ENCODE peak calls at places on chromosomes 12 and 14, in five cellular contexts. One of them, this sample, is unnamed.

GRCh38 chr14:52458721-52459085 is 93.6 kb downstream of the TXNDC16 start:
- DNase-seq in colonic mucosa: no peak
- DNase-seq in gastrocnemius medialis: no peak
- DNase-seq in A549: no peak
- DNase-seq in breast epithelium: no peak
- DNase-seq in this sample: peak

GRCh38 chr12:1529862-1530591 is 64.4 kb downstream of the FBXL14 start:
- DNase-seq in colonic mucosa: no peak
- DNase-seq in gastrocnemius medialis: no peak
- DNase-seq in A549: no peak
- DNase-seq in breast epithelium: no peak
- DNase-seq in this sample: no peak

GRCh38 chr14:50318031-50318626 is 6.0 kb downstream of the DMAC2L start:
- DNase-seq in colonic mucosa: no peak
- DNase-seq in gastrocnemius medialis: no peak
- DNase-seq in A549: peak
- DNase-seq in breast epithelium: no peak
- DNase-seq in this sample: peak

GRCh38 chr12:116528067-116528466 is 31.1 kb upstream of the MAP1LC3B2 start:
- DNase-seq in colonic mucosa: no peak
- DNase-seq in gastrocnemius medialis: no peak
- DNase-seq in A549: peak
- DNase-seq in breast epithelium: no peak
- DNase-seq in this sample: peak

GRCh38 chr12:89927226-89927698 is 218.6 kb upstream of the ATP2B1 start:
- DNase-seq in colonic mucosa: no peak
- DNase-seq in gastrocnemius medialis: no peak
- DNase-seq in A549: no peak
- DNase-seq in breast epithelium: no peak
- DNase-seq in this sample: no peak

GRCh38 chr14:104895207-104895785 is 29.4 kb upstream of the PLD4 start:
- DNase-seq in colonic mucosa: no peak
- DNase-seq in gastrocnemius medialis: no peak
- DNase-seq in A549: no peak
- DNase-seq in breast epithelium: no peak
- DNase-seq in this sample: no peak

GRCh38 chr14:44961730-44962572 is at the start of the genes KLHL28 and TOGARAM1:
- DNase-seq in colonic mucosa: peak
- DNase-seq in gastrocnemius medialis: peak
- DNase-seq in A549: peak
- DNase-seq in breast epithelium: peak
- DNase-seq in this sample: peak

GRCh38 chr12:116392061-116392460 is 114.6 kb upstream of the MED13L start:
- DNase-seq in colonic mucosa: no peak
- DNase-seq in gastrocnemius medialis: no peak
- DNase-seq in A549: no peak
- DNase-seq in breast epithelium: no peak
- DNase-seq in this sample: no peak

GRCh38 chr12:99627459-99627858 is 20.1 kb upstream of the GARIN6 start:
- DNase-seq in colonic mucosa: no peak
- DNase-seq in gastrocnemius medialis: no peak
- DNase-seq in A549: no peak
- DNase-seq in breast epithelium: no peak
- DNase-seq in this sample: no peak

GRCh38 chr12:2832550-2833127 is 2.2 kb downstream of the NRIP2 start:
- DNase-seq in colonic mucosa: no peak
- DNase-seq in gastrocnemius medialis: no peak
- DNase-seq in A549: no peak
- DNase-seq in breast epithelium: no peak
- DNase-seq in this sample: no peak

GRCh38 chr12:112868459-112869041 is 38.2 kb upstream of the OAS1 start:
- DNase-seq in colonic mucosa: no peak
- DNase-seq in gastrocnemius medialis: no peak
- DNase-seq in A549: no peak
- DNase-seq in breast epithelium: no peak
- DNase-seq in this sample: peak

GRCh38 chr12:76782440-76782996 is 18.6 kb downstream of the ZDHHC17 start:
- DNase-seq in colonic mucosa: no peak
- DNase-seq in gastrocnemius medialis: no peak
- DNase-seq in A549: no peak
- DNase-seq in breast epithelium: no peak
- DNase-seq in this sample: no peak

GRCh38 chr12:89597770-89598169 is 71.9 kb upstream of the POC1B start:
- DNase-seq in colonic mucosa: no peak
- DNase-seq in gastrocnemius medialis: no peak
- DNase-seq in A549: no peak
- DNase-seq in breast epithelium: no peak
- DNase-seq in this sample: no peak

GRCh38 chr14:50839048-50839447 is 8.1 kb upstream of the NIN start:
- DNase-seq in colonic mucosa: no peak
- DNase-seq in gastrocnemius medialis: no peak
- DNase-seq in A549: no peak
- DNase-seq in breast epithelium: no peak
- DNase-seq in this sample: no peak

GRCh38 chr14:37791384-37792036 is 196.1 kb downstream of the TTC6 start:
- DNase-seq in colonic mucosa: no peak
- DNase-seq in gastrocnemius medialis: no peak
- DNase-seq in A549: no peak
- DNase-seq in breast epithelium: no peak
- DNase-seq in this sample: no peak

GRCh38 chr12:93682846-93683261 is 5.7 kb downstream of the CRADD start:
- DNase-seq in colonic mucosa: no peak
- DNase-seq in gastrocnemius medialis: no peak
- DNase-seq in A549: no peak
- DNase-seq in breast epithelium: no peak
- DNase-seq in this sample: no peak

GRCh38 chr12:96371138-96371786 is 29.0 kb downstream of the CDK17 start:
- DNase-seq in colonic mucosa: no peak
- DNase-seq in gastrocnemius medialis: no peak
- DNase-seq in A549: no peak
- DNase-seq in breast epithelium: no peak
- DNase-seq in this sample: no peak

GRCh38 chr14:32345311-32345771 is 16.2 kb downstream of the AKAP6 start:
- DNase-seq in colonic mucosa: peak
- DNase-seq in gastrocnemius medialis: no peak
- DNase-seq in A549: peak
- DNase-seq in breast epithelium: no peak
- DNase-seq in this sample: no peak

GRCh38 chr12:110501378-110501721 is 561 bp downstream of the VPS29 start:
- DNase-seq in colonic mucosa: peak
- DNase-seq in gastrocnemius medialis: peak
- DNase-seq in A549: peak
- DNase-seq in breast epithelium: peak
- DNase-seq in this sample: no peak

GRCh38 chr12:41333988-41334387 is 145.9 kb downstream of the PDZRN4 start:
- DNase-seq in colonic mucosa: no peak
- DNase-seq in gastrocnemius medialis: no peak
- DNase-seq in A549: no peak
- DNase-seq in breast epithelium: no peak
- DNase-seq in this sample: no peak

GRCh38 chr14:73209943-73210342 is 27.4 kb upstream of the PAPLN start:
- DNase-seq in colonic mucosa: no peak
- DNase-seq in gastrocnemius medialis: no peak
- DNase-seq in A549: no peak
- DNase-seq in breast epithelium: no peak
- DNase-seq in this sample: peak

GRCh38 chr14:77318006-77318553 is 2.6 kb downstream of the POMT2 start:
- DNase-seq in colonic mucosa: no peak
- DNase-seq in gastrocnemius medialis: no peak
- DNase-seq in A549: no peak
- DNase-seq in breast epithelium: no peak
- DNase-seq in this sample: no peak

GRCh38 chr12:47863467-47863866 is 41.3 kb downstream of the VDR start:
- DNase-seq in colonic mucosa: peak
- DNase-seq in gastrocnemius medialis: no peak
- DNase-seq in A549: no peak
- DNase-seq in breast epithelium: peak
- DNase-seq in this sample: peak

GRCh38 chr12:53217049-53217929 is 10.2 kb upstream of the ITGB7 start:
- DNase-seq in colonic mucosa: peak
- DNase-seq in gastrocnemius medialis: no peak
- DNase-seq in A549: peak
- DNase-seq in breast epithelium: peak
- DNase-seq in this sample: no peak

GRCh38 chr14:94112513-94113060 is 2.1 kb downstream of the IFI27 start:
- DNase-seq in colonic mucosa: no peak
- DNase-seq in gastrocnemius medialis: no peak
- DNase-seq in A549: no peak
- DNase-seq in breast epithelium: no peak
- DNase-seq in this sample: no peak
- H3K27ac ChIP-seq in colonic mucosa: peak
- H3K27ac ChIP-seq in gastrocnemius medialis: peak
- H3K27ac ChIP-seq in A549: no peak
- H3K27ac ChIP-seq in breast epithelium: peak
- H3K27ac ChIP-seq in this sample: no peak

DNA sequence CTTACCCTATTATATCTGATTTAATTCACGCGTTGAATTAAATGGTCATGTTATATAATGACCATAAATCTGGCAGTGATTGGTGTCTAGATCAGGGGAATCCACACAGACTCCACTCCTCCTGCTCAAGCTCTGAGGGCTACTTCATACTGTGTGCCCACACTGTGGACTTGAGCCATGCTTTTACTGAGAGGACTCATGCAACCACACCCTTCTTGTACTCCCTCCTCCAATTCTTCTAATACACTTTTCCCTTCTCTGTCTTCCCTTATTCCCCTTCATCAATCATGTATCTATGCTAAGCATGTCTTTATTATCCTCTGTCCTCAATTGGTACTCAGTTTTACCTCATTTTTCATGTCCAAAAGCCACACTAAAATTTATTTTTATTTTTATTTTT is 37.7 kb upstream of the LRFN5 start:
- DNase-seq in colonic mucosa: no peak
- DNase-seq in gastrocnemius medialis: no peak
- DNase-seq in A549: no peak
- DNase-seq in breast epithelium: no peak
- DNase-seq in this sample: no peak
- TF ChIP-seq CTCF in colonic mucosa: no peak
- TF ChIP-seq CTCF in gastrocnemius medialis: no peak
- TF ChIP-seq CTCF in A549: no peak
- TF ChIP-seq CTCF in breast epithelium: no peak
- TF ChIP-seq CTCF in this sample: no peak

DNA sequence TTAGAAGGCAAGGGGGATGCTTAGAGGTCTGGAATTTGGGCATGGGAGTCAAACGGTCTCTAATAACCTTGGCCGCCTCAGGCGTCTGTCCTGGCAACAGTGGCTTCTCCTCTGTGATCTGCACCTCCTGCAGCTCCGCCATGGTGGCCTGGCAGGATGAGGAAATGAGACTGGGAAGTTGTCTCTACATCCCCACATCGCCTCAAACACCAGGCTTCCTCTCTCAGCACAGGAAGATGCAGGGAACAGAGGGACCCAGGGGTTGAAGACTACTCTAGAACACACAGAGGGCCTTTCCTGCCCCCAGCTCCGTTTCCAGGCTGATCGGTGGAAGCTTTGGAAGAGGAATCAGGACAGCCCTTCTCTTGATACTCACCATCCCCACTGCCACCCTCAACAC is 1.7 kb downstream of the NDRG2 start:
- DNase-seq in colonic mucosa: no peak
- DNase-seq in gastrocnemius medialis: no peak
- DNase-seq in A549: no peak
- DNase-seq in breast epithelium: no peak
- DNase-seq in this sample: no peak
- H3K27ac ChIP-seq in colonic mucosa: no peak
- H3K27ac ChIP-seq in gastrocnemius medialis: peak
- H3K27ac ChIP-seq in A549: no peak
- H3K27ac ChIP-seq in breast epithelium: peak
- H3K27ac ChIP-seq in this sample: no peak

GRCh38 chr12:37672655-37673260 is 643.8 kb upstream of the ALG10B start:
- DNase-seq in colonic mucosa: no peak
- DNase-seq in gastrocnemius medialis: no peak
- DNase-seq in A549: peak
- DNase-seq in breast epithelium: no peak
- DNase-seq in this sample: no peak
- TF ChIP-seq CTCF in colonic mucosa: no peak
- TF ChIP-seq CTCF in gastrocnemius medialis: no peak
- TF ChIP-seq CTCF in A549: peak
- TF ChIP-seq CTCF in breast epithelium: no peak
- TF ChIP-seq CTCF in this sample: peak

GRCh38 chr14:99722741-99723140 is 38.6 kb downstream of the CYP46A1 start:
- DNase-seq in colonic mucosa: no peak
- DNase-seq in gastrocnemius medialis: no peak
- DNase-seq in A549: no peak
- DNase-seq in breast epithelium: no peak
- DNase-seq in this sample: no peak

GRCh38 chr14:99718031-99718810 is 34.1 kb downstream of the CYP46A1 start:
- DNase-seq in colonic mucosa: no peak
- DNase-seq in gastrocnemius medialis: no peak
- DNase-seq in A549: no peak
- DNase-seq in breast epithelium: peak
- DNase-seq in this sample: no peak

GRCh38 chr14:99718811-99719192 is 34.7 kb downstream of the CYP46A1 start:
- DNase-seq in colonic mucosa: no peak
- DNase-seq in gastrocnemius medialis: no peak
- DNase-seq in A549: no peak
- DNase-seq in breast epithelium: no peak
- DNase-seq in this sample: no peak

GRCh38 chr14:99721792-99722516 is 37.9 kb downstream of the CYP46A1 start:
- DNase-seq in colonic mucosa: no peak
- DNase-seq in gastrocnemius medialis: no peak
- DNase-seq in A549: no peak
- DNase-seq in breast epithelium: no peak
- DNase-seq in this sample: no peak

GRCh38 chr14:99720941-99721791 is 37.1 kb downstream of the CYP46A1 start:
- DNase-seq in colonic mucosa: no peak
- DNase-seq in gastrocnemius medialis: no peak
- DNase-seq in A549: no peak
- DNase-seq in breast epithelium: peak
- DNase-seq in this sample: no peak
- H3K27ac ChIP-seq in colonic mucosa: no peak
- H3K27ac ChIP-seq in gastrocnemius medialis: no peak
- H3K27ac ChIP-seq in A549: no peak
- H3K27ac ChIP-seq in breast epithelium: no peak
- H3K27ac ChIP-seq in this sample: no peak

DNA sequence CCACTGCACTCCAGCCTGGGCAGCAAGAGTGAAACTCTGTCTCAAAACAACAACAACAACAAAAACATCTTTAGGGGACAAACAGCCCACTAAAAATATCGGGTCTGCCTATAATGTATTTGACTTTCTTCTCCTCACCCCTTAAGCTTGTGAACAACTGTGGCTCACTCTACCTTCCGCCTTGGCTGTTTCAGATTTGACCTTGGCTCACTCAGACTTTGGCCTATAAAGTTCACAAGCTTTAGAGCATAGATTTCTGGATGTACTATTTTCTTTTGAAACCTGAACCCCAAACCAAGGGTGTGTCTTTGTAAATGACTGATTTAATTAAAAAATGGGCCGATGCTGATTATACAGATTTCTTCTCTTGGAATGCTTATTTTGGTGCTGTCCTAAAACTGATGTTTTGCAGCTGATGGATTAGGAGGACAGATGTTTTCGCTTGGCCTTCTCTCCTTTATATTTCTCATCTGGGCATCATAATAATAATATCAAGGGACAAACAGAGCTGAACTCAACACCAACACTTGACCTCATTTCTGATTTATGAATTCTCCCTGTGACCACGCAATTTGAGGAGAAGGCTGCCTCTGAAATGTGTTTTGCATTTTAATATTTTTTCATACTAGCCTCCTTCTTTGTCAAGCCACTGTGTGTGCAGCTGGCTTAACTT is 40.2 kb upstream of the RASSF3 start:
- DNase-seq in colonic mucosa: no peak
- DNase-seq in gastrocnemius medialis: no peak
- DNase-seq in A549: no peak
- DNase-seq in breast epithelium: no peak
- DNase-seq in this sample: no peak
- TF ChIP-seq CTCF in colonic mucosa: no peak
- TF ChIP-seq CTCF in gastrocnemius medialis: no peak
- TF ChIP-seq CTCF in A549: no peak
- TF ChIP-seq CTCF in breast epithelium: no peak
- TF ChIP-seq CTCF in this sample: no peak